ENCODE peak calls at places on chromosome 20, in five cellular contexts. E, H, T, W and P are unnamed samples. For H3K4me1, the result is how much of the 10 kb centered on the place peaks cover.

GRCh38 chr20:31684153-31685003 is 38.3 kb downstream of the BCL2L1 start:
- DNase-seq in E (no peak), H (no peak), T (no peak), W (no peak), P (no peak)

GRCh38 chr20:21395666-21396044 is 1.7 kb downstream of the NKX2-4 start:
- DNase-seq in E (no peak), H (peak), T (no peak), W (no peak), P (peak)

GRCh38 chr20:7113577-7114466 is 346.3 kb downstream of the BMP2 start:
- DNase-seq in E (peak), H (peak), T (peak), W (peak), P (peak)

GRCh38 chr20:19317240-19318069 is 105.0 kb downstream of the SLC24A3 start:
- DNase-seq in E (no peak), H (no peak), T (no peak), W (no peak), P (no peak)

GRCh38 chr20:16020971-16021370 is 552.3 kb downstream of the KIF16B start:
- DNase-seq in E (no peak), H (no peak), T (no peak), W (no peak), P (no peak)

GRCh38 chr20:730005-730404 is 38.3 kb downstream of the SLC52A3 start:
- DNase-seq in E (no peak), H (no peak), T (no peak), W (no peak), P (no peak)

GRCh38 chr20:20435453-20435852 is 67.5 kb downstream of the INSM1 start:
- DNase-seq in E (no peak), H (peak), T (no peak), W (no peak), P (no peak)

GRCh38 chr20:59743308-59743707 is 139.0 kb downstream of the PHACTR3 start:
- DNase-seq in E (no peak), H (no peak), T (no peak), W (no peak), P (no peak)

GRCh38 chr20:31833130-31833930 is 12.1 kb downstream of the FOXS1 start:
- DNase-seq in E (peak), H (peak), T (peak), W (peak), P (peak)

GRCh38 chr20:57656252-57656820 is 36.1 kb upstream of the ZBP1 start:
- DNase-seq in E (no peak), H (no peak), T (peak), W (peak), P (no peak)

GRCh38 chr20:60345106-60345505 is 386.9 kb downstream of the CDH26 start:
- DNase-seq in E (no peak), H (peak), T (no peak), W (peak), P (no peak)

GRCh38 chr20:6333110-6333509 is 210.3 kb upstream of the FERMT1 start:
- DNase-seq in E (no peak), H (no peak), T (no peak), W (no peak), P (no peak)

GRCh38 chr20:5933802-5934436 is 16.4 kb downstream of the TRMT6 start:
- DNase-seq in E (no peak), H (peak), T (no peak), W (peak), P (peak)

GRCh38 chr20:24951536-24952047 is 2.5 kb downstream of the CST7 start:
- DNase-seq in E (no peak), H (no peak), T (no peak), W (no peak), P (no peak)

GRCh38 chr20:37223053-37223452 is 38.6 kb downstream of the GHRH start:
- DNase-seq in E (no peak), H (no peak), T (no peak), W (no peak), P (no peak)

GRCh38 chr20:53866787-53867740 is 203.3 kb downstream of the BCAS1 start:
- DNase-seq in E (no peak), H (peak), T (no peak), W (no peak), P (no peak)

GRCh38 chr20:60138263-60139127 is 180.3 kb downstream of the CDH26 start:
- DNase-seq in E (no peak), H (no peak), T (peak), W (no peak), P (no peak)

GRCh38 chr20:51700809-51701285 is 67.3 kb downstream of the ATP9A start:
- DNase-seq in E (no peak), H (peak), T (no peak), W (peak), P (peak)

GRCh38 chr20:21159658-21160380 is 33.9 kb downstream of the KIZ start:
- DNase-seq in E (no peak), H (no peak), T (no peak), W (no peak), P (no peak)

GRCh38 chr20:9348316-9348715 is 166.1 kb upstream of the LAMP5 start:
- DNase-seq in E (no peak), H (no peak), T (no peak), W (no peak), P (no peak)

GRCh38 chr20:25339608-25340007 is 51.0 kb downstream of the ABHD12 start:
- DNase-seq in E (no peak), H (no peak), T (no peak), W (no peak), P (no peak)

GRCh38 chr20:19252670-19253120 is 40.3 kb downstream of the SLC24A3 start:
- DNase-seq in E (no peak), H (no peak), T (peak), W (no peak), P (no peak)

GRCh38 chr20:10682939-10683338 is 9.1 kb upstream of the JAG1 start:
- DNase-seq in E (no peak), H (no peak), T (no peak), W (no peak), P (no peak)

GRCh38 chr20:56442381-56443365 is 25.8 kb upstream of the RTF2 start:
- DNase-seq in E (no peak), H (no peak), T (no peak), W (no peak), P (no peak)

GRCh38 chr20:59794555-59794954 is 138.9 kb downstream of the SYCP2 start:
- DNase-seq in E (no peak), H (no peak), T (no peak), W (no peak), P (no peak)

GRCh38 chr20:33443512-33444239 is at the start of gene SNTA1:
- DNase-seq in E (peak), H (peak), T (peak), W (peak), P (peak)
- H3K4me1 ChIP-seq in E (under half), H (under half), T (under half), W (under half), P (under half)

GRCh38 chr20:45919951-45920794 is 8.2 kb upstream of the PLTP start:
- DNase-seq in E (no peak), H (no peak), T (no peak), W (peak), P (no peak)

GRCh38 chr20:45919536-45919933 is 7.6 kb upstream of the PLTP start:
- DNase-seq in E (no peak), H (no peak), T (peak), W (no peak), P (no peak)

GRCh38 chr20:45921618-45922189 is 9.7 kb upstream of the PLTP start:
- DNase-seq in E (no peak), H (no peak), T (no peak), W (no peak), P (no peak)

GRCh38 chr20:45918779-45919535 is 7.0 kb upstream of the PLTP start:
- DNase-seq in E (no peak), H (no peak), T (no peak), W (no peak), P (no peak)

GRCh38 chr20:45920795-45921617 is 9.1 kb upstream of the PLTP start:
- DNase-seq in E (no peak), H (no peak), T (no peak), W (no peak), P (no peak)
- H3K4me1 ChIP-seq in E (under half), H (under half), T (under half), W (under half), P (under half)

DNA sequence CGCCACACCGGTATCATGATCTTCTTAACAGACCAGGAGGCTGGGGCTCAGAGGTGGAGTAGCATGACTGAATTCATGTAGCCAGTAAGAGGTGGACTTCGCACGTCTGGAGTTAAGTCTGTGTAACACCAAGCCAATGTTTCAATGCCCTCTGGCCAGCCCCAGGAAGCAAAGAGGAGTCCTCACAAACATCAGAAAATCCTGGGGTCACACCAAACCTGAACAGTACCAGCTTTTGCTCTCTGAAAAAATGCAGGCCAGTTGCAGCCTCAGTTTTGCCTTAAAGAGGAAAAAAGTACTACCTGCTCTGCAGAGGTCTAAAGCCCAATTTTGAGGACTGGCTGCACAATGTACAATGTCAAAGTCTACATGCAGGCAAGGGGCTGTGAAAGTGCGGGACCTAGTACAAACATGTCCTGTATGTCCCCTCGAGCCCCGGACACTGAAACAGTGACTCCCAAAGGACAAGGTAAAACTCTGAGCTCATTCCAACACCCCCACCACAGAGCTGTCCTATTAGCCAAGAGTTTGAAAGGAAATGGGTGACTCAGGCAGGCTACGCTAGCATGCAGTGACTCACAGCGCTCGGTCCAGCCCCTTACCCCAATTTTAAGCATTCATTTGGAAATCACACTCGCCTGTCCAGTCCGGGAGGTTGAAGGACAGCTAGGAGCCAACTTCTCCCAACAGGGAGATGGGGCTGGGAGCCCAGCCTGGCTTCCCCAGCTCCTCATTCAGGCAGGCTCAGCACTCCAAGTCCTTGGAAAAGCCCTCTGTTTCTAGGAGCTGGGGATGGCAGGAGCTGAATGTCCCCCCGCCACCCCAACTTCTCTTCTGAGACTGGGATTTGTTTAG is 4.1 kb downstream of the SDC4 start:
- DNase-seq in E (no peak), H (no peak), T (peak), W (no peak), P (no peak)
- H3K4me1 ChIP-seq in E (under half), H (half or more), T (under half), W (half or more), P (under half)

GRCh38 chr20:3747471-3747870 is 15.0 kb downstream of the HSPA12B start:
- DNase-seq in E (no peak), H (no peak), T (no peak), W (no peak), P (no peak)
- H3K4me1 ChIP-seq in E (under half), H (under half), T (under half), W (under half), P (under half)

GRCh38 chr20:4070323-4071176 is 55.2 kb upstream of the RNF24 start:
- DNase-seq in E (no peak), H (no peak), T (no peak), W (no peak), P (no peak)

GRCh38 chr20:4071177-4071723 is 55.9 kb upstream of the RNF24 start:
- DNase-seq in E (no peak), H (no peak), T (no peak), W (no peak), P (no peak)

GRCh38 chr20:4068708-4069107 is 53.4 kb upstream of the RNF24 start:
- DNase-seq in E (no peak), H (no peak), T (no peak), W (no peak), P (no peak)

GRCh38 chr20:4067600-4068261 is 52.4 kb upstream of the RNF24 start:
- DNase-seq in E (no peak), H (no peak), T (no peak), W (no peak), P (no peak)

GRCh38 chr20:4069741-4070140 is 54.4 kb upstream of the RNF24 start:
- DNase-seq in E (no peak), H (no peak), T (no peak), W (no peak), P (no peak)
- H3K4me1 ChIP-seq in E (under half), H (under half), T (under half), W (under half), P (under half)

DNA sequence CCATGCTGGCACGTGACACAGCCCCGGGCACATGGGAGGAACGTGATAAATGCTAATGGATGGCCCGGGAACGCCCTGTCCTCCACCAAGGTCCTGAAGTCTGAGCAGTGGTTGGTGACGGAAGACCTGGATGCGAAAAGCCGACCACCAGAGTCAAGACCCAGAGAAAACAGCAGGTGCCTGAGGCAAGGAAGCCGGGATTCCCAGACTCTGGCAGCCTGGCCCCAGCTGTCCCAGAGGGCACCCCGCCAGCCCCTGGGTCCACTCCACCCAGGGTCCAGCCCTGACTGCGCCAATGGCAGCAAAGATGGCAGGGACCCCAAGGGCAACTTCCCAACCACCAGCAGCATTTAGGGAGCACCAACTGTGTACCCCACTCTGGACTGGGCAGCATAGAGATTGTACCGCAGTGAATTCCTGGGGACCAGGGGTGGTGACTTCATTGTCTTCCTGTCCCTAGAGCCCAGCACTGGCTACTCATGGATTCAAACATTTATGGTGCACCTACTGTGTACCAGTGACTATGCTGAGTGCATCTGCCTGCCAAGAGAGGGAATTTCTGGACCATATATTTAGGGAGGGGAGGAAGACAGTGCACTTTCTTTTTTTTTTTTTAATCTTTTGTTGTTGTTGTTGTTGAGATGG is 55.4 kb downstream of the UBE2V1 start:
- DNase-seq in E (no peak), H (no peak), T (no peak), W (no peak), P (peak)
- H3K4me1 ChIP-seq in E (under half), H (under half), T (under half), W (under half), P (under half)

GRCh38 chr20:49696594-49696993 is 17.1 kb downstream of the B4GALT5 start:
- DNase-seq in E (no peak), H (no peak), T (no peak), W (no peak), P (no peak)
- H3K4me1 ChIP-seq in E (under half), H (half or more), T (under half), W (under half), P (under half)

GRCh38 chr20:62512812-62513211 is 37.0 kb upstream of the GATA5 start:
- DNase-seq in E (no peak), H (no peak), T (no peak), W (no peak), P (no peak)
- H3K4me1 ChIP-seq in E (under half), H (under half), T (under half), W (under half), P (under half)

GRCh38 chr20:17856837-17857605 is 111.6 kb downstream of the SNX5 start:
- DNase-seq in E (no peak), H (no peak), T (no peak), W (no peak), P (no peak)
- H3K4me1 ChIP-seq in E (under half), H (under half), T (under half), W (under half), P (under half)